ENCODE peak calls at places on chromosomes 3 and 15, in five cellular contexts. O, Z, A, B and V are unnamed samples.

GRCh38 chr15:64897345-64897985 is 14.2 kb upstream of the ANKDD1A start:
- DNase-seq in Z (no peak), O (no peak), B (no peak), A (no peak), V (no peak)

GRCh38 chr3:177382944-177383343 is 185.7 kb upstream of the TBL1XR1 start:
- DNase-seq in A (no peak), O (no peak), Z (no peak), B (no peak), V (no peak)

GRCh38 chr3:54599741-54600140 is 328.1 kb downstream of the LRTM1 start:
- DNase-seq in Z (no peak), B (peak), O (no peak), A (no peak), V (no peak)

GRCh38 chr3:69675773-69676660 is 63.2 kb upstream of the MITF start:
- DNase-seq in Z (no peak), O (no peak), A (no peak), B (no peak), V (no peak)

GRCh38 chr15:68792901-68793766 is 27.6 kb downstream of the ANP32A start:
- DNase-seq in Z (no peak), O (no peak), B (no peak), A (no peak), V (no peak)

GRCh38 chr3:80618295-80619256 is 850.8 kb upstream of the ROBO1 start:
- DNase-seq in O (no peak), Z (no peak), B (no peak), A (peak), V (no peak)

GRCh38 chr15:33132722-33133345 is 61.7 kb downstream of the FMN1 start:
- DNase-seq in A (peak), B (no peak), O (no peak), Z (peak), V (no peak)

GRCh38 chr15:77371850-77372249 is 48.1 kb downstream of the PEAK1 start:
- DNase-seq in Z (no peak), O (no peak), B (no peak), A (no peak), V (peak)

GRCh38 chr15:27956285-27956684 is 142.8 kb downstream of the OCA2 start:
- DNase-seq in B (no peak), O (no peak), A (no peak), Z (no peak), V (no peak)

GRCh38 chr3:191727338-191727737 is 266.4 kb downstream of the PYDC2 start:
- DNase-seq in Z (no peak), O (no peak), A (peak), B (no peak), V (no peak)

GRCh38 chr3:14516738-14517345 is 23.3 kb downstream of the GRIP2 start:
- DNase-seq in B (no peak), Z (no peak), O (no peak), A (no peak), V (no peak)

GRCh38 chr3:59535791-59536221 is 486.0 kb upstream of the CFAP20DC start:
- DNase-seq in Z (no peak), A (no peak), O (no peak), B (no peak), V (no peak)

GRCh38 chr3:62919784-62920183 is 44.6 kb upstream of the CADPS start:
- DNase-seq in B (no peak), O (peak), Z (no peak), A (no peak), V (no peak)

GRCh38 chr3:50405249-50405648 is 45.9 kb upstream of the TMEM115 start:
- DNase-seq in B (peak), O (peak), A (peak), Z (peak), V (no peak)

GRCh38 chr3:153809097-153809496 is 312.1 kb upstream of the ARHGEF26 start:
- DNase-seq in B (no peak), Z (no peak), O (no peak), A (no peak), V (no peak)

GRCh38 chr15:35271371-35272043 is 186.4 kb upstream of the NANOGP8 start:
- DNase-seq in Z (no peak), B (no peak), O (no peak), A (no peak), V (no peak)

DNA sequence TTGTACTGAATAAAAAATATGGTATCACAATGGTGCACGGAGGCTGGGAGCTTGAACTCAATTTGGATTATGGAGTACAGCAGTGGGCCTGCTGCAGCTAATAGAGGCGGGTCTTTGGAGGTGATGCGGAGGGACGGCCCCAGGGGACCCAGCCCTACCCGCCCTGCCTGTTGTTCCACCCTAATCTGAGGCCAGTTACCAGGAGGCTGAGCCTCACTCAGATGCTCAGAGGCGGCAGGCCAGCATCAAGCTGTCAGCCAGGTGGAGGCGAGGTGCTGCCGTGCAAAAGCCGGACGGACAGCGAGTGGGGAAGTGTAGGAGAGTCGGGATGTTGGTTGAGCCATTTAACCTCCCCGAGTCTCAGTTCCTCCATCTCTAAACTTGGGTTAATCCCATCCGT is 218.5 kb upstream of the RGMA start:
- DNase-seq in Z (no peak), B (no peak), A (no peak), O (no peak), V (no peak)
- TF ChIP-seq ATF2 in Z (no peak), B (no peak), A (no peak), O (no peak), V (no peak)

GRCh38 chr15:62488383-62488782 is 323.3 kb upstream of the C2CD4B start:
- DNase-seq in A (no peak), B (no peak), Z (no peak), O (no peak), V (no peak)
- TF ChIP-seq ATF2 in A (no peak), B (no peak), Z (no peak), O (no peak), V (no peak)

DNA sequence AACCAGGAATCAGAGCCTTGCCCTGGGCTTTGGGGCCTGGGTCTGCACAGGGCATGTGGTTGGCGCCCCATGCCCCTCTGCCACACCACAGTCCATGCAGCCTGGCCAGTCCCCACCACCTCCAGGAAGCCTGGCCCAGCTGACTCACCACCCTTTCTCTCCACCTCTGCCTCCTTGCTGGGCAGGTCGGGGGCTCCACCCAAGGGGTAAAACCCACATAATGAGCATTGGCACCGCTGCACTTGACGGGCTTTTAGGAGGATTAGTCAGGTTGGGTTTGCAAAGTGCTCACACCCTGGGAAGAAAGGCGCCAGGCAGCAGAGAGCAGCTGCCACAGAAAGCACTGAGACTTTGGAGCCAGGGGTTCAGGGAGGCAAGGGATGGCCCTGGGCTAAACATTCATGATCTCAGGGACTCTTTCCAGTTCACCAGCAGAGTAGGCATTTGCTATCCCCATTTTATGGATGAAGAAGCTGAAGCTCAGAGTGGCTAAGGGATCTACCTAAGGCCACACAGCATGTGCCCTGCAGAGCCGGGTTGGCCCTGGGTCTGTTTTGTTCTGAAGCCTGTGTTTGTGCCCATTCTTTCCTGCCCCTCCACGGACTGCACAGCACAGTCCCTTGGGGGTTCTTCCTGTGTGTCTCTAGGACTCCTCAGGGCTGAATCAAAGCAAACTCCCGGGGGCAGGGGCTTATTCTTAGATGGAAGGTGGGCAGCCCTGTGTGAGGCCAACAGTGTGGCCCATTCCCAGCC is 113.4 kb downstream of the ETFA start:
- DNase-seq in Z (no peak), B (no peak), A (no peak), O (no peak), V (no peak)
- TF ChIP-seq ATF2 in Z (no peak), B (no peak), A (no peak), O (no peak), V (no peak)

GRCh38 chr3:49120096-49120437 is 556 bp downstream of the USP19 start:
- DNase-seq in Z (no peak), A (no peak), O (no peak), B (no peak), V (no peak)

GRCh38 chr3:49121244-49121671 is 635 bp upstream of the USP19 start:
- DNase-seq in Z (no peak), A (no peak), B (no peak), O (no peak), V (no peak)

GRCh38 chr3:49119036-49119435 is 1.6 kb downstream of the USP19 start:
- DNase-seq in A (no peak), B (no peak), O (no peak), Z (no peak), V (no peak)

GRCh38 chr3:49120438-49121135 is at the start of gene USP19:
- DNase-seq in A (peak), B (peak), Z (peak), O (peak), V (peak)

DNA sequence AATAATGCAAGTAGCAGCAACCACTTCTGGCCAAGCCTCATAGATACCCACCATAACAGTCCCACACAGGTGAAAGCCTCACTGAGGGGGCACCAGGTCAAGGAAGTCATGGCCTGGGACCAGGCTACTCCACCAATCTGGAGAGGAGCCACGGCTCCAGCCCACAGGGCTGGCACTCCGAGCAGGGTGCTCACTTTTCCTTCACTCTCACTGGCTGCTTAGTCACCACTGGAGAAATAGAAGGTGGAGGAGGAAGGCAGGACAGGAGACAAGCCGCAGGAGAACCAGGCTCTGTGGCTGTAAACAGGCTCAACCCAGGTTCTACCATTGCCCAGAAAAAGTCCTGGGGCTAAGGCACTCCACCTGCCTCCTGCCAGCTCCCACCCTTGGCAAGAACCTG is 1.2 kb downstream of the USP19 start:
- DNase-seq in B (no peak), A (no peak), Z (no peak), O (no peak), V (no peak)
- TF ChIP-seq ATF2 in B (no peak), A (no peak), Z (no peak), O (no peak), V (no peak)

GRCh38 chr3:72036899-72037298 is 252.0 kb upstream of the PROK2 start:
- DNase-seq in B (no peak), Z (no peak), O (no peak), A (no peak), V (no peak)

GRCh38 chr3:72032435-72033118 is 247.6 kb upstream of the PROK2 start:
- DNase-seq in A (no peak), Z (peak), B (no peak), O (no peak), V (no peak)

GRCh38 chr3:72035606-72036005 is 250.7 kb upstream of the PROK2 start:
- DNase-seq in O (no peak), Z (no peak), B (no peak), A (no peak), V (no peak)

GRCh38 chr3:72033709-72034428 is 248.9 kb upstream of the PROK2 start:
- DNase-seq in Z (no peak), O (no peak), A (no peak), B (no peak), V (no peak)

DNA sequence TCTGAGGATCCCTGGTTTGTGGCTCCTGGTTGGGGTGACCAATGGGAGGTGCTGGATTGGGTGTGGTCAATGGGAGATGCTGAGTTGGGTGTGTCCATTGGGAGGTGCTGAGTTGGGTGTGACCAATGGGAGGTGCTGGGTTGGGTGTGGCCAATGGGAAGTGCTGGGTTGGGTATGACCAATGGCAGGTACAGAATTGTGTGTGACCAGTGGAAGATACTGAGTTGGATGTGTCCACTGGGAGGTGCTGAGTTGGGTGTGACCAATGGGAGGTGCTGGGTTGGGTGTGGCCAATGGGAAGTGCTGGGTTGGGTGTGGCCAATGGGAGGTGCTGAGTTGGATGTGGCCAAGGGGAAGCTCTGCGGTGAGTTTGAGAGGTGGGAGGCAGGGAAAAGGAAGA is 250.0 kb upstream of the PROK2 start:
- DNase-seq in B (no peak), Z (peak), O (no peak), A (no peak), V (no peak)
- TF ChIP-seq ATF2 in B (no peak), Z (no peak), O (no peak), A (no peak), V (no peak)

GRCh38 chr3:56190130-56190529 is 278.1 kb downstream of the ERC2 start:
- DNase-seq in B (no peak), A (no peak), O (no peak), Z (no peak), V (no peak)
- TF ChIP-seq ATF2 in B (no peak), A (no peak), O (no peak), Z (no peak), V (no peak)

DNA sequence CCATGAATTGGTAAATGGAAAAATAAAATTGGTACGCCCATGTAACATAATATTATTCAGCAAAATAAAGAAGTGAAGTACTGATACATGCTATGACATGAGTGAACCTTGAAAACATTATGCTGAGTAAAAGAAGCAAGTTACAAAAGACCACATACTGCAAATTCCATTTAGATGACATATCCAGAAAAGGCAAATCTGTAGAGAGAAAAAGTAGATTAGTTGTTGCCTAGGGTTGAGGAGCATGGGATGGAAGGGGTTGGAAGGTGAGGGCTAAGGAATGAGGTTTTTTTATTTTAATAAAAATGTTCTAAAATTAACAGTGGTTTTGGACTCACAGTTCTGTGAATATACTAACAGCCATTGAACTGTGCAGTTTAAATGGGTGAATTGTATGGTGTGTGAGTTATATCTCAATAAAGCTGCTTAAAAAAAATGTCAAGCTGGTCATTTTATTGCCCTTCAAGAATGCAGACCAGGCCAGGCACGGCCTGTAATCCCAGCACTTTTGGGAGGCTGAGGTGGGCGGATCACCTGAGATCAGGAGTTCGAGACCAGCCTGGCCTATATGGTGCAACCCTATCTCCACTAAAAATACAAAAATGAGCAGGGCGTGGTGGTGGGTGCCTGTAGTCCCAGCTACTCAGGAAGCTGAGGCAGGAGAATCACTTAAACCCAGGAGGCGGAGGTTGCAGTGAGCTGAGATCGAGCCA is 8.1 kb upstream of the DLG1 start:
- DNase-seq in O (no peak), B (no peak), Z (no peak), A (peak), V (no peak)
- TF ChIP-seq ATF2 in O (no peak), B (no peak), Z (no peak), A (peak), V (no peak)

GRCh38 chr3:34678580-34678979 is 880.1 kb downstream of the PDCD6IP start:
- DNase-seq in A (no peak), Z (no peak), O (no peak), B (no peak), V (no peak)
- TF ChIP-seq ATF2 in A (no peak), Z (no peak), O (no peak), B (no peak), V (no peak)

GRCh38 chr15:80929225-80929624 is 60.4 kb downstream of the MESD start:
- DNase-seq in A (no peak), O (no peak), B (no peak), Z (no peak), V (no peak)

GRCh38 chr15:80923668-80924067 is 66.0 kb downstream of the MESD start:
- DNase-seq in A (no peak), O (no peak), Z (no peak), B (no peak), V (no peak)

GRCh38 chr15:80926126-80926525 is 63.5 kb downstream of the MESD start:
- DNase-seq in Z (no peak), B (no peak), O (no peak), A (no peak), V (no peak)

GRCh38 chr15:80924278-80924677 is 65.3 kb downstream of the MESD start:
- DNase-seq in Z (no peak), B (no peak), O (no peak), A (no peak), V (no peak)

GRCh38 chr15:80925597-80926059 is 64.0 kb downstream of the MESD start:
- DNase-seq in O (no peak), A (no peak), Z (no peak), B (no peak), V (no peak)
- TF ChIP-seq ATF2 in O (no peak), A (no peak), Z (no peak), B (no peak), V (no peak)